ENCODE peak calls at places on chromosomes 7 and 10, in seven cellular contexts. L is OCI-LY7; C is GM12865; T is GM23338; M is AG09309; S is CD8-positive, alpha-beta T cell; Z is BJ. K is an unnamed sample.
A peak's percentile ranks its signal among the peaks of the same experiment; 100 is the strongest.

GRCh38 chr10:96814264-96814663 is 17.8 kb upstream of the LCOR start:
- DNase-seq in L (no peak), C (no peak), T (no peak), M (peak; percentile 67), S (no peak), Z (peak; percentile 67), K (no peak)

GRCh38 chr10:95976295-95977229 is 66.8 kb upstream of the CCNJ start:
- DNase-seq in L (no peak), C (no peak), T (no peak), M (no peak), S (no peak), Z (no peak), K (peak; percentile 15)

GRCh38 chr10:60006046-60006445 is 99.7 kb upstream of the CCDC6 start:
- DNase-seq in L (no peak), C (peak; percentile 11), T (no peak), M (no peak), S (no peak), Z (no peak), K (no peak)

GRCh38 chr10:36712695-36713094 is 412.7 kb upstream of the ANKRD30A start:
- DNase-seq in L (no peak), C (no peak), T (no peak), M (no peak), S (no peak), Z (no peak), K (no peak)

GRCh38 chr7:126805351-126805750 is 447.4 kb downstream of the GRM8 start:
- DNase-seq in L (no peak), C (no peak), T (peak; percentile 12), M (no peak), S (no peak), Z (no peak), K (no peak)

GRCh38 chr7:29987083-29987482 is 2.5 kb downstream of the SCRN1 start:
- DNase-seq in L (peak; percentile 23), C (peak; percentile 37), T (no peak), M (no peak), S (no peak), Z (no peak), K (peak; percentile 24)

GRCh38 chr10:58359541-58359940 is 24.7 kb downstream of the UBE2D1 start:
- DNase-seq in L (no peak), C (no peak), T (no peak), M (no peak), S (no peak), Z (no peak), K (no peak)

GRCh38 chr10:4807803-4808507 is 18.1 kb upstream of the AKR1E2 start:
- DNase-seq in L (no peak), C (peak; percentile 10), T (no peak), M (peak; percentile 52), S (no peak), Z (peak; percentile 65), K (no peak)

GRCh38 chr10:58177362-58177947 is 90.2 kb downstream of the IPMK start:
- DNase-seq in L (peak; percentile 35), C (no peak), T (peak; percentile 53), M (no peak), S (no peak), Z (no peak), K (peak; percentile 24)

GRCh38 chr7:50309130-50309478 is 4.6 kb downstream of the IKZF1 start:
- DNase-seq in L (no peak), C (no peak), T (no peak), M (no peak), S (no peak), Z (no peak), K (no peak)

GRCh38 chr10:89867964-89868363 is 166.6 kb downstream of the KIF20B start:
- DNase-seq in L (no peak), C (no peak), T (no peak), M (no peak), S (no peak), Z (no peak), K (no peak)

GRCh38 chr10:34016541-34016940 is 682.1 kb upstream of the NRP1 start:
- DNase-seq in L (no peak), C (no peak), T (no peak), M (no peak), S (no peak), Z (no peak), K (no peak)

GRCh38 chr10:110458583-110458920 is 39.2 kb upstream of the DUSP5 start:
- DNase-seq in L (no peak), C (no peak), T (no peak), M (no peak), S (no peak), Z (no peak), K (no peak)

GRCh38 chr7:84139986-84140729 is 54.4 kb downstream of the SEMA3A start:
- DNase-seq in L (no peak), C (no peak), T (no peak), M (no peak), S (no peak), Z (no peak), K (no peak)

GRCh38 chr10:14820775-14821154 is 17.1 kb downstream of the CDNF start:
- DNase-seq in L (peak; percentile 51), C (no peak), T (peak; percentile 24), M (no peak), S (no peak), Z (no peak), K (no peak)

GRCh38 chr10:132265878-132266496 is 41.8 kb downstream of the STK32C start:
- DNase-seq in L (no peak), C (no peak), T (no peak), M (no peak), S (no peak), Z (no peak), K (no peak)

GRCh38 chr7:130758429-130759056 is 24.5 kb upstream of the KLF14 start:
- DNase-seq in L (peak; percentile 60), C (peak; percentile 62), T (peak; percentile 68), M (peak; percentile 23), S (no peak), Z (peak; percentile 5), K (peak; percentile 48)

GRCh38 chr7:44213206-44213871 is 12.6 kb downstream of the YKT6 start:
- DNase-seq in L (no peak), C (no peak), T (no peak), M (no peak), S (no peak), Z (no peak), K (no peak)

GRCh38 chr7:105602325-105603305 is 21.3 kb upstream of the EFCAB10 start:
- DNase-seq in L (no peak), C (no peak), T (no peak), M (peak; percentile 31), S (no peak), Z (no peak), K (no peak)

GRCh38 chr7:51318886-51319579 is 2.4 kb upstream of the COBL start:
- DNase-seq in L (no peak), C (no peak), T (no peak), M (no peak), S (no peak), Z (no peak), K (no peak)

GRCh38 chr7:1717095-1717483 is 47.0 kb downstream of the ELFN1 start:
- DNase-seq in L (no peak), C (no peak), T (no peak), M (no peak), S (no peak), Z (no peak), K (no peak)

GRCh38 chr10:152915-153314 is 17.7 kb downstream of the ZMYND11 start:
- DNase-seq in L (no peak), C (no peak), T (no peak), M (no peak), S (no peak), Z (no peak), K (no peak)

GRCh38 chr10:121096617-121097431 is 245.7 kb downstream of the WDR11 start:
- DNase-seq in L (no peak), C (no peak), T (no peak), M (no peak), S (no peak), Z (no peak), K (no peak)

GRCh38 chr7:152709307-152710133 is 33.6 kb upstream of the XRCC2 start:
- DNase-seq in L (no peak), C (no peak), T (no peak), M (no peak), S (no peak), Z (no peak), K (no peak)

GRCh38 chr10:90921906-90922305 is 1.0 kb upstream of the ANKRD1 start:
- DNase-seq in L (no peak), C (no peak), T (no peak), M (no peak), S (no peak), Z (no peak), K (no peak)

GRCh38 chr7:17233643-17234397 is 64.6 kb upstream of the AHR start:
- DNase-seq in L (no peak), C (peak; percentile 58), T (no peak), M (no peak), S (peak; percentile 49), Z (no peak), K (no peak)

GRCh38 chr7:107016312-107016711 is 28.2 kb upstream of the PRKAR2B start:
- DNase-seq in L (no peak), C (no peak), T (no peak), M (no peak), S (no peak), Z (no peak), K (no peak)

GRCh38 chr7:36283711-36284130 is 105.9 kb upstream of the ANLN start:
- DNase-seq in L (peak; percentile 55), C (peak; percentile 76), T (no peak), M (no peak), S (no peak), Z (no peak), K (peak; percentile 65)

GRCh38 chr10:106978746-106979145 is 185.8 kb downstream of the SORCS1 start:
- DNase-seq in L (no peak), C (no peak), T (no peak), M (no peak), S (no peak), Z (no peak), K (no peak)

GRCh38 chr10:103062854-103063642 is 130.0 kb downstream of the NT5C2 start:
- DNase-seq in L (no peak), C (no peak), T (no peak), M (no peak), S (no peak), Z (no peak), K (no peak)
- TF ChIP-seq CTCF in L (peak; percentile 39), C (no peak), T (peak; percentile 36), M (peak; percentile 10), S (no peak), Z (no peak), K (no peak)

GRCh38 chr7:6516387-6516983 is 34.8 kb downstream of the GRID2IP start:
- DNase-seq in L (peak; percentile 78), C (peak; percentile 79), T (peak; percentile 95), M (peak; percentile 52), S (peak; percentile 68), Z (peak; percentile 19), K (no peak)
- TF ChIP-seq CTCF in L (peak; percentile 92), C (peak; percentile 92), T (peak; percentile 92), M (peak; percentile 92), S (peak; percentile 84), Z (peak; percentile 90), K (peak; percentile 89)

DNA sequence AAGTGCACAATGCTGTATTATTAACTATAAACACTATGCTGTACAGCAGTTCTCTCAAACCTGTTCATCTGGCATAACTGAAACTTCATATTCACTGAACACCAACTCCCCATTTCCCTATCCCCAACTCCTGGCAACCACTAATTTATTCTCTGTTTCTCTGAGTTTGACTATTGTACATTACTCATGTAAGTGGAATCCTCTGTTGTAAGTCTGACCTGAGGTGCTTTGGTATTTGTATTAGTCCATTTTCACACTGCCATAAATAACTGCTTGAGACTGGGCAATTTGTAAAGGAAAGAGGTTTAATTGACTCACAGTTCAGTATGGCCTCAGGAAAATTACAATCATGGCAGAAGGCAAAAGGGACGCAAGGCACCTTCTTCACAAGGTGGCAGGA is 266.3 kb downstream of the PPP1R3A start:
- DNase-seq in L (no peak), C (no peak), T (no peak), M (no peak), S (no peak), Z (no peak), K (no peak)
- TF ChIP-seq CTCF in L (no peak), C (no peak), T (no peak), M (no peak), S (no peak), Z (no peak), K (no peak)

GRCh38 chr7:87876040-87876758 is at the start of the genes DBF4 and SLC25A40:
- DNase-seq in L (peak; percentile 96), C (peak; percentile 98), T (peak; percentile 93), M (peak; percentile 62), S (peak; percentile 95), Z (peak; percentile 59), K (peak; percentile 94)
- TF ChIP-seq CTCF in L (no peak), C (no peak), T (no peak), M (no peak), S (no peak), Z (no peak), K (no peak)

K was measured in GM10248.